ENCODE peak calls at places on chromosomes 7 and 10, in ten cellular contexts. H is adrenal gland, U is esophagus muscularis mucosa, W is transverse colon, B is heart right ventricle, V is tibial nerve, R is uterus, N is HCT116, Q is neural progenitor cell, P is psoas muscle. Y is an unnamed sample.

GRCh38 chr10:44864637-44865288 is 46.4 kb upstream of the TMEM72 start:
- DNase-seq in V (peak; percentile 90), R (peak; percentile 92), U (peak; percentile 98), H (peak; percentile 95), W (peak; percentile 93), B (peak; percentile 91), P (peak; percentile 95), Q (peak; percentile 93), N (peak; percentile 60), Y (peak; percentile 88)

GRCh38 chr10:77416327-77417135 is 221.1 kb downstream of the KCNMA1 start:
- DNase-seq in W (no peak), U (no peak), B (no peak), R (no peak), H (no peak), V (no peak), P (no peak), Q (no peak), N (no peak), Y (no peak)

GRCh38 chr7:66182920-66183319 is 22.2 kb upstream of the TPST1 start:
- DNase-seq in P (no peak), W (no peak), R (no peak), N (no peak), Q (no peak), B (no peak), U (no peak), H (no peak), V (no peak), Y (no peak)

GRCh38 chr10:11882646-11883375 is 59.7 kb downstream of the PROSER2 start:
- DNase-seq in U (no peak), B (no peak), Q (no peak), N (no peak), P (no peak), V (no peak), H (no peak), W (no peak), R (no peak), Y (no peak)

GRCh38 chr10:130023454-130024230 is 59.6 kb upstream of the EBF3 start:
- DNase-seq in H (no peak), Q (no peak), R (peak; percentile 10), V (no peak), B (no peak), P (no peak), U (no peak), N (no peak), W (no peak), Y (no peak)

GRCh38 chr10:20474064-20474463 is 423.0 kb downstream of the NEBL start:
- DNase-seq in W (no peak), N (no peak), B (no peak), U (no peak), Q (no peak), V (no peak), P (no peak), H (no peak), R (no peak), Y (no peak)

GRCh38 chr10:117222552-117223412 is 18.1 kb upstream of the SLC18A2 start:
- DNase-seq in H (no peak), R (no peak), B (no peak), N (no peak), Q (peak; percentile 16), W (no peak), P (peak; percentile 34), U (no peak), V (no peak), Y (no peak)

GRCh38 chr10:103676851-103677417 is 178.4 kb downstream of the SH3PXD2A start:
- DNase-seq in R (peak; percentile 78), W (no peak), B (no peak), N (no peak), Q (no peak), V (no peak), U (no peak), H (peak; percentile 73), P (peak; percentile 81), Y (no peak)

GRCh38 chr7:128021361-128021760 is 9.9 kb downstream of the LRRC4 start:
- DNase-seq in Q (no peak), N (peak; percentile 19), V (no peak), U (no peak), W (no peak), P (no peak), B (no peak), R (no peak), H (no peak), Y (no peak)

GRCh38 chr7:135728136-135728669 is at the start of gene SLC13A4:
- DNase-seq in V (no peak), P (no peak), H (no peak), N (no peak), B (no peak), W (no peak), R (no peak), Q (peak; percentile 83), U (no peak), Y (no peak)

GRCh38 chr10:58465641-58466040 is 47.0 kb upstream of the BICC1 start:
- DNase-seq in B (no peak), N (no peak), R (no peak), P (no peak), H (no peak), Q (no peak), U (no peak), W (no peak), V (no peak), Y (no peak)

GRCh38 chr10:68155615-68156205 is 46.4 kb downstream of the MYPN start:
- DNase-seq in H (no peak), W (no peak), B (no peak), R (no peak), V (no peak), P (no peak), Q (no peak), N (no peak), U (no peak), Y (no peak)

GRCh38 chr10:113322843-113323242 is 230.0 kb upstream of the HABP2 start:
- DNase-seq in W (peak; percentile 12), R (no peak), P (no peak), B (peak; percentile 14), H (peak; percentile 62), Q (no peak), V (no peak), U (no peak), N (no peak), Y (no peak)

GRCh38 chr7:110852156-110852858 is 238.6 kb upstream of the LRRN3 start:
- DNase-seq in U (no peak), R (no peak), P (no peak), B (no peak), H (no peak), V (no peak), Q (no peak), W (no peak), N (no peak), Y (no peak)

GRCh38 chr10:61320257-61320587 is 133.0 kb downstream of the TMEM26 start:
- DNase-seq in B (no peak), H (no peak), N (no peak), P (no peak), W (no peak), Q (no peak), U (no peak), R (no peak), V (no peak), Y (no peak)

GRCh38 chr10:122864901-122865300 is 14.5 kb downstream of the FAM24B start:
- DNase-seq in N (no peak), R (no peak), B (no peak), W (no peak), P (no peak), Q (no peak), H (no peak), V (no peak), U (no peak), Y (no peak)

GRCh38 chr7:45563804-45564461 is 10.2 kb upstream of the ADCY1 start:
- DNase-seq in N (no peak), W (no peak), U (no peak), Q (no peak), H (no peak), V (no peak), P (no peak), B (no peak), R (no peak), Y (no peak)

GRCh38 chr10:7412482-7413251 is 1.8 kb upstream of the SFMBT2 start:
- DNase-seq in W (peak; percentile 38), P (peak; percentile 83), V (no peak), Q (peak; percentile 84), B (peak; percentile 56), R (no peak), U (no peak), N (no peak), H (peak; percentile 77), Y (peak; percentile 33)
- H3K4me1 ChIP-seq in W (peaks cover 33% of the 10 kb centered on the region), P (peaks cover 16% of the 10 kb centered on the region), V (no peaks in the 10 kb centered on the region), Q (peaks cover 14% of the 10 kb centered on the region), B (peaks cover 33% of the 10 kb centered on the region), R (no peaks in the 10 kb centered on the region), U (peaks cover 42% of the 10 kb centered on the region), N (no peaks in the 10 kb centered on the region), H (peaks cover 9% of the 10 kb centered on the region), Y (peaks cover 16% of the 10 kb centered on the region)

DNA sequence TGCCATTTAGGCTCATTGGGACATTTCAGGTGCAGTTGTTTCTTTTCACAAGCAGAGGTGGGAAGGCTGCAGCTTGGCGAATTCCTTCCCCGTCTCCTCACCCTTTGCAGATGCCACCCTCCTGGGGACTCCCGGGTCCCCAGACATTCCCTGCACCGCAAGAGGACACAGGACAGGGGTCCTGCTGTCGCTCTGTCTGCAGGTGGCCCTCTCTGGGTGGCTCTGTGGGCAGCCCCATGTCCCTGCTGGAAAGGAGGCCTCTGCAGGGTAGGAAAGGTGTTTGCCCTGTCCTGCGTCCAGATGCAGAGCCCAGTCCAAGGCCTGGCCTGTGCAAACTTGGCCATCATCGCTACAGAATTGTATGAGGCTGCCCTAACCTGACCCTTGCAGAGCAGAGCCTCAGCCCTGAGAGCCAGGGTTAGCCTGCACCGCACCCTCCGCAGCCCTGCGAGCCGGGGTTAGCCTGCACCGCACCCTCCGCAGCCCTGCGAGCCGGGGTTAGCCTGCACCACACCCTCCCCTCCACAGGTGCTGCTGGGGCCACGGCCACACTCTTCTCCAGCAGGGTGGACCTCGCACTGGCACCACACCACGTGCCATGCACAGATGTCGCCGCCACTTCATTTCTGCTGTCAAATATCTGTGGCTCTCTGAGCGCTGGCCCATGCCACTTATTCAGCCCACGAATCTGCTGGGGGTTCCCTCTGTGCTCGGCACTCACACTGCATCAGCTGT is 61.0 kb downstream of the CFAP46 start:
- DNase-seq in H (no peak), P (peak; percentile 37), N (no peak), U (no peak), Q (no peak), R (no peak), B (no peak), V (peak; percentile 8), W (no peak), Y (peak; percentile 8)
- H3K27me3 ChIP-seq in H (peaks cover 21% of the 10 kb centered on the region), P (peaks cover 30% of the 10 kb centered on the region), N (no peaks in the 10 kb centered on the region), U (peaks cover 59% of the 10 kb centered on the region), Q (no peaks in the 10 kb centered on the region), R (peaks cover 6% of the 10 kb centered on the region), B (peaks cover 35% of the 10 kb centered on the region), V (no peaks in the 10 kb centered on the region), W (peaks cover 33% of the 10 kb centered on the region), Y (no peaks in the 10 kb centered on the region)

DNA sequence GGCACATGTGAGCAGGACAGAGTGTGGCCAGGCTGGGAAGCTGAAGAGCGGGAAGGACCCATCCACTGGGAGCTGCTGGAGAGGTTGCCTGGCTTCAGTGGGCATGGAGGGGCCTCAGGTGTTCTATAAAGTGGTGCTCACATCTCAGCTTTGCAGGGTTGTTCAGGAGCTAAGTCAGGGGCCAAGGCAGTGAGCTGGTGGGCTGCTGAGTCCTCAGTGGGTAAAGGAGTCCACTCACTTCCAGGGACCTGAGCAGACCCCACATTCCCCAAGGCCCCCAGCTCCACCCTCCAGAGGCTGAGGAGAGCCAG is 28.8 kb upstream of the C10orf53 start:
- DNase-seq in W (no peak), P (no peak), H (no peak), B (no peak), N (no peak), R (no peak), U (peak; percentile 85), V (no peak), Q (no peak), Y (no peak)
- TF ChIP-seq CTCF in W (no peak), P (no peak), H (no peak), B (no peak), N (no peak), R (no peak), U (no peak), V (no peak), Q (no peak), Y (no peak)

GRCh38 chr7:71320916-71321315 is 189.0 kb downstream of the GALNT17 start:
- DNase-seq in B (no peak), N (no peak), P (no peak), V (no peak), U (no peak), H (no peak), Q (no peak), R (no peak), W (no peak), Y (no peak)
- H3K4me1 ChIP-seq in B (no peaks in the 10 kb centered on the region), N (no peaks in the 10 kb centered on the region), P (no peaks in the 10 kb centered on the region), V (no peaks in the 10 kb centered on the region), U (peaks cover 30% of the 10 kb centered on the region), H (no peaks in the 10 kb centered on the region), Q (peaks cover 13% of the 10 kb centered on the region), R (no peaks in the 10 kb centered on the region), W (no peaks in the 10 kb centered on the region), Y (peaks cover 1% of the 10 kb centered on the region)